ENCODE peak calls at places on chromosomes 7 and 10, in eight cellular contexts. Y, K, X, U, G, O, V and J are unnamed samples.

GRCh38 chr7:69934475-69934903 is 336.2 kb downstream of the AUTS2 start:
- DNase-seq in O (no peak), X (no peak), Y (no peak), G (peak; percentile 4), U (no peak), V (no peak), K (no peak), J (no peak)

GRCh38 chr7:139340808-139341057 is 404 bp upstream of the FMC1 start:
- DNase-seq in X (no peak), G (no peak), K (peak; percentile 91), Y (no peak), O (no peak), U (no peak), V (no peak), J (no peak)

GRCh38 chr7:40922316-40922670 is 780.6 kb downstream of the INHBA start:
- DNase-seq in U (no peak), V (no peak), X (no peak), G (no peak), K (no peak), O (no peak), Y (no peak), J (no peak)

GRCh38 chr10:77533156-77533886 is 104.3 kb downstream of the KCNMA1 start:
- DNase-seq in K (no peak), U (no peak), G (no peak), V (no peak), O (no peak), X (no peak), Y (no peak), J (no peak)

GRCh38 chr7:134154581-134155130 is 27.5 kb downstream of the LRGUK start:
- DNase-seq in K (no peak), V (no peak), Y (no peak), O (no peak), X (no peak), G (no peak), U (no peak), J (no peak)

GRCh38 chr10:9634466-9634865 is 1383.2 kb upstream of the CELF2 start:
- DNase-seq in X (no peak), U (no peak), Y (no peak), K (no peak), O (no peak), V (no peak), G (no peak), J (no peak)

GRCh38 chr7:135558337-135558767 is 635 bp downstream of the NUP205 start:
- DNase-seq in V (no peak), O (peak; percentile 92), G (peak; percentile 40), U (peak; percentile 77), K (peak; percentile 68), X (peak; percentile 53), Y (peak; percentile 36), J (peak; percentile 6)

GRCh38 chr7:149126662-149127321 is 668 bp upstream of the ZNF425 start:
- DNase-seq in V (no peak), G (peak; percentile 33), O (peak; percentile 87), Y (peak; percentile 64), X (peak; percentile 71), U (peak; percentile 58), K (peak; percentile 74), J (peak; percentile 14)

GRCh38 chr7:155791836-155792235 is 20.4 kb downstream of the SHH start:
- DNase-seq in Y (no peak), O (no peak), G (no peak), V (no peak), U (no peak), X (no peak), K (no peak), J (no peak)

GRCh38 chr10:130729876-130730275 is 581.6 kb downstream of the TCERG1L start:
- DNase-seq in G (no peak), O (no peak), K (no peak), Y (no peak), X (no peak), V (no peak), U (no peak), J (no peak)

GRCh38 chr10:49542353-49542752 is 3.4 kb upstream of the ERCC6 start:
- DNase-seq in V (no peak), X (no peak), Y (no peak), U (no peak), K (no peak), O (no peak), G (no peak), J (no peak)

GRCh38 chr10:49534670-49535381 is 4.1 kb downstream of the ERCC6 start:
- DNase-seq in G (no peak), U (peak; percentile 80), K (no peak), Y (no peak), X (no peak), V (no peak), O (peak; percentile 16), J (no peak)

GRCh38 chr10:49541762-49542161 is 2.8 kb upstream of the ERCC6 start:
- DNase-seq in G (no peak), V (no peak), Y (no peak), U (no peak), X (no peak), O (no peak), K (no peak), J (no peak)

GRCh38 chr10:49539320-49539885 is 482 bp upstream of the ERCC6 start:
- DNase-seq in G (peak; percentile 23), O (peak; percentile 79), K (peak; percentile 67), V (no peak), Y (peak; percentile 33), X (no peak), U (peak; percentile 85), J (peak; percentile 22)

GRCh38 chr10:49538381-49539319 is at the start of gene ERCC6:
- DNase-seq in Y (peak; percentile 99), K (peak; percentile 98), O (peak; percentile 99), G (peak; percentile 97), U (peak; percentile 99), X (peak; percentile 97), V (peak; percentile 99), J (peak; percentile 98)
- TF ChIP-seq POLR2A in Y (no peak), K (peak; percentile 67), O (peak; percentile 85), G (peak; percentile 81), U (peak; percentile 39), X (peak; percentile 43), V (no peak), J (peak; percentile 79)

DNA sequence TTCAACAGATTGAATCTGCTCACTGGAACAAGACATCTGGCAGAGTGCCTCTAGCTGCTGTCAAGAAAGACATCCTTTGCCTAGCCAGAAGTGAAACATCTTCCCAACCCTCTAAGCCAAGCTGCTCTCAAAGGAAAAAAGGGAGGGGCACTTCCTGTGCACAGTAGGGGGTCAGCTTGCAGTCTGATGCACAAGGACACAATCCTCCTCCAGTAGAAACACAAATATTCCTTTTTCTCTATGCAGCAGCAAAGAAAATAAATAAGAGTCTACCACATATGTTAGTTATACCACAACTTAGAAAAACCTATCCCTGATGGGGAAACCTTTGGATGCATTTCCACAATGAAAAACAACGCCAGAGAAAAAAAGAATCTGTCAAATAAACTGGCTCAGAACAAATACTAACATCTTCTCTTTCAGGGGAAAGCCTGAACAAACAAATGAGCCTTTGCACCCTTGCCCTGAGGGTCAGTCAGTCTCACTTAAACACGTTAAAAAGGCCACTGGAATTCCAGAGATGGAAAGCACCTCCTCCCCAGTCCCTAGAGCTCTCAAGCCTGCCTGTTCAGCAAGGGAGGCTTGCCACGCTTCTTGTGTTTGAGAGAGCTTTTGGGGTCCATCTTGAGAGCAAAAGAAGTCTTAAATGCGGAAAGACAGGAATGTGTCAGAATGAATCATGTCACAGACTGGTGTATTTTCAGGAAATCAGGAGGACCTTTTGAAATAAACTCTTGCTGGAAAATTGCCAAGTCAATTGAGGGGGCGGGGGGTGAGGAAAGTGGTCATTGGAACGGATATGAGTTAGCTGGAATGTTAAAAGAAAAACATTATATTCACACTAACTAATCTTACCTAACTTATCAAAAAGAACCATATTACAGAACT is 7.5 kb downstream of the LAMB1 start:
- DNase-seq in U (peak; percentile 99), O (no peak), G (no peak), X (no peak), K (no peak), V (no peak), Y (peak; percentile 54), J (no peak)
- H3K4me3 ChIP-seq in U (peak overlapping the region; percentile 30), O (no peak overlapping the region), G (no peak overlapping the region), X (no peak overlapping the region), K (no peak overlapping the region), V (no peak overlapping the region), Y (no peak overlapping the region), J (no peak overlapping the region)

DNA sequence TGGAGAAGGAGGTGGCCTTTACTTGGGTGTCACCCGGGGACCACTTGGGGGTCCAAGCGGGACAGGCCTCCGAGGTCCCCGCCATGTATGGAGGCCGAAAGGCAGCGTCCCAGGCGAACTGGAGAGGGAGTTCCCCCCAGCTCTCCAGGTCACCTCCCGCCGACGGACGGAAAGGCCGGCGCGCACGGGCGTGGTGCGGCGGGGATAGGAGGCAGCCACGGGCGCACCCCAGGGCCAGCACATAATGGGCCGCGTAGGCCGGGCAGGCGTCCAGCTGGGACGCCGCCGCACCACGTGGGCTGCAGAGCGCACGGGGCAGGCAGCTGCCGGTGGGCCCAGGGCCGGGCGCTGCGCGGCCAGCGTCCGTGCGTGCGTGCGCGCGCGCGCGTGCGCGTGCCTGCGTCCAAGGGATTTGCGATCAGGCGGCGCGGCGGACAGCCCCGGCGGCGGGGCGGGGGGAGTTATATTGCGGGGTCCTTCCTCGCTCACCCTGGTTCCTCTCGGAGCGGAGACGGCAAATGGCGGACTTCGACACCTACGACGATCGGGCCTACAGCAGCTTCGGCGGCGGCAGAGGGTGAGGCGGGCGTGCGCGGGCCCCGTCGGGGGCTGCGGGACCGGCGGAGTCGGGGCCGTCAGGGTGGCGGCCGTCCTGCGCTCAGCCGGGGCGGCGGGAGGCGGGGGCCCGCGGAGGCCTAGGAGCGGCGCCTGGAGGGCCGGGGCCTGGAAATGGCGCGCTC is at the start of gene EIF4H:
- DNase-seq in X (peak; percentile 99), V (peak; percentile 99), U (peak; percentile 96), O (peak; percentile 98), K (peak; percentile 97), Y (peak; percentile 96), G (peak; percentile 95), J (peak; percentile 96)
- TF ChIP-seq POLR2A in X (peak; percentile 91), V (peak; percentile 76), U (peak; percentile 92), O (peak; percentile 98), K (peak; percentile 97), Y (peak; percentile 27), G (peak; percentile 75), J (peak; percentile 97)

GRCh38 chr10:90919683-90920574 is 958 bp downstream of the ANKRD1 start:
- DNase-seq in V (no peak), K (no peak), X (no peak), O (no peak), U (peak; percentile 47), Y (peak; percentile 28), G (no peak), J (peak; percentile 21)

GRCh38 chr10:90915141-90916075 is 5.5 kb downstream of the ANKRD1 start:
- DNase-seq in K (no peak), U (peak; percentile 34), X (no peak), V (no peak), Y (peak; percentile 27), G (no peak), O (no peak), J (no peak)

GRCh38 chr10:90916392-90917110 is 4.3 kb downstream of the ANKRD1 start:
- DNase-seq in Y (no peak), U (peak; percentile 43), G (no peak), X (no peak), V (no peak), K (no peak), O (no peak), J (no peak)

GRCh38 chr10:90917231-90917967 is 3.5 kb downstream of the ANKRD1 start:
- DNase-seq in Y (no peak), U (peak; percentile 81), V (no peak), X (no peak), G (no peak), K (no peak), O (no peak), J (no peak)

DNA sequence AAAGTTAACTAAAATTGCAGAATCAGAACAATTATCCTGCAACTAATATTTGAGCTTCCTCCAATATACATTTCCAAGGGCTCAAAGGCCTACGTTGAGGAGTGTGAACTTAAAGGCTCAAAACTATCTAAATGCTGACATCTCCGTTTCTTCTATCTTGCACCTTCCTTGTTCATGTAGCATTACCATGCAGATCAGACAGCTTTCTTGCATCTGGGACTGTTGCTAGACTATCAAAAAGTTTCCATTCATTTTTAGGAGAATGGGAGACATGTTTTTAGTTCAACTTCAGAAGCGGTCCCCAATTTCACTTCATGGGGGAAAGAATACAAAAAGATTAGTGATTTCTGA is 2.9 kb downstream of the ANKRD1 start:
- DNase-seq in V (no peak), K (no peak), G (no peak), O (no peak), Y (no peak), X (no peak), U (peak; percentile 36), J (no peak)
- H3K4me3 ChIP-seq in V (no peak overlapping the region), K (no peak overlapping the region), G (no peak overlapping the region), O (no peak overlapping the region), Y (peak overlapping the region; percentile 58), X (no peak overlapping the region), U (peak overlapping the region; percentile 98), J (no peak overlapping the region)